ENCODE peak calls at places on chromosomes 3 and 15, in seven cellular contexts. G is adrenal gland; O is fibroblast of lung; Q is body of pancreas; R is right lobe of liver; V is CD4-positive, alpha-beta memory T cell; B is lower lobe of right lung. D is an unnamed sample. For H3K4me1 and H3K9me3, the result is how much of the 10 kb centered on the place peaks cover.

GRCh38 chr15:101689901-101690300 is 34.4 kb downstream of the TARS3 start:
- DNase-seq in O (peak), B (no peak), V (no peak), R (no peak), G (peak), Q (no peak), D (no peak)

GRCh38 chr3:129937717-129938116 is 36.8 kb upstream of the TRH start:
- DNase-seq in Q (no peak), V (no peak), B (no peak), R (peak), G (no peak), O (no peak), D (no peak)

GRCh38 chr3:126129408-126129891 is 45.5 kb upstream of the SLC41A3 start:
- DNase-seq in R (peak), O (no peak), Q (peak), V (no peak), G (peak), B (peak), D (peak)

GRCh38 chr3:131535131-131535530 is 32.4 kb upstream of the MRPL3 start:
- DNase-seq in O (peak), Q (no peak), B (no peak), V (no peak), G (no peak), R (no peak), D (no peak)

GRCh38 chr3:4584537-4585249 is 91.5 kb downstream of the ITPR1 start:
- DNase-seq in V (peak), R (no peak), Q (no peak), O (no peak), G (no peak), B (no peak), D (no peak)

GRCh38 chr15:99911824-99912223 is 178.6 kb upstream of the LYSMD4 start:
- DNase-seq in G (no peak), B (no peak), R (no peak), V (no peak), Q (no peak), O (no peak), D (no peak)

GRCh38 chr3:169071003-169071402 is 592.5 kb downstream of the MECOM start:
- DNase-seq in G (no peak), O (peak), B (no peak), R (no peak), V (no peak), Q (no peak), D (no peak)

GRCh38 chr3:127734754-127735473 is 62.2 kb downstream of the ABTB1 start:
- DNase-seq in B (no peak), Q (no peak), V (no peak), O (peak), G (peak), R (peak), D (peak)

GRCh38 chr15:93027413-93027812 is 61.6 kb downstream of the RGMA start:
- DNase-seq in O (no peak), G (peak), Q (no peak), R (no peak), B (no peak), V (no peak), D (no peak)

GRCh38 chr3:14144423-14145075 is 19.7 kb downstream of the TMEM43 start:
- DNase-seq in B (peak), Q (peak), G (peak), R (no peak), O (peak), V (peak), D (peak)

GRCh38 chr3:139677341-139678155 is at the start of gene NMNAT3:
- DNase-seq in R (peak), V (peak), B (peak), O (peak), G (peak), Q (peak), D (no peak)

GRCh38 chr3:62143843-62144450 is 229.4 kb downstream of the FEZF2 start:
- DNase-seq in R (no peak), B (no peak), V (no peak), Q (no peak), G (no peak), O (no peak), D (no peak)

GRCh38 chr3:23697416-23697815 is 108.3 kb upstream of the UBE2E1 start:
- DNase-seq in O (no peak), G (no peak), Q (no peak), V (no peak), R (no peak), B (no peak), D (no peak)

GRCh38 chr3:112136959-112137693 is 4.1 kb upstream of the GCSAM start:
- DNase-seq in Q (no peak), O (peak), R (no peak), V (peak), G (no peak), B (no peak), D (peak)

GRCh38 chr3:171895890-171896289 is 52.7 kb downstream of the TMEM212 start:
- DNase-seq in B (no peak), G (no peak), V (no peak), R (no peak), Q (no peak), O (no peak), D (no peak)

GRCh38 chr15:33859992-33860545 is 108.2 kb upstream of the CHRM5 start:
- DNase-seq in O (no peak), V (no peak), B (no peak), R (no peak), Q (no peak), G (no peak), D (no peak)

GRCh38 chr3:72888546-72889309 is 882 bp downstream of the GXYLT2 start:
- DNase-seq in V (no peak), O (peak), B (no peak), Q (no peak), R (no peak), G (no peak), D (no peak)

GRCh38 chr3:63824309-63824708 is 5.2 kb downstream of the C3orf49 start:
- DNase-seq in V (no peak), Q (no peak), G (no peak), B (no peak), O (peak), R (no peak), D (no peak)

GRCh38 chr15:77285057-77285456 is 134.8 kb downstream of the PEAK1 start:
- DNase-seq in B (no peak), Q (no peak), R (no peak), V (no peak), O (no peak), G (no peak), D (no peak)

GRCh38 chr15:39880718-39881387 is 39.2 kb downstream of the GPR176 start:
- DNase-seq in G (no peak), V (no peak), O (no peak), Q (no peak), B (no peak), R (no peak), D (no peak)

GRCh38 chr3:127539366-127540060 is 51.0 kb downstream of the TPRA1 start:
- DNase-seq in R (no peak), B (no peak), Q (no peak), V (no peak), G (no peak), O (no peak), D (no peak)

GRCh38 chr3:58008140-58009025 is at the start of gene FLNB:
- DNase-seq in G (peak), O (peak), V (peak), B (peak), R (peak), Q (peak), D (peak)
- H3K4me1 ChIP-seq in G (under half), O (under half), V (under half), B (under half), R (under half), Q (under half), D (under half)

DNA sequence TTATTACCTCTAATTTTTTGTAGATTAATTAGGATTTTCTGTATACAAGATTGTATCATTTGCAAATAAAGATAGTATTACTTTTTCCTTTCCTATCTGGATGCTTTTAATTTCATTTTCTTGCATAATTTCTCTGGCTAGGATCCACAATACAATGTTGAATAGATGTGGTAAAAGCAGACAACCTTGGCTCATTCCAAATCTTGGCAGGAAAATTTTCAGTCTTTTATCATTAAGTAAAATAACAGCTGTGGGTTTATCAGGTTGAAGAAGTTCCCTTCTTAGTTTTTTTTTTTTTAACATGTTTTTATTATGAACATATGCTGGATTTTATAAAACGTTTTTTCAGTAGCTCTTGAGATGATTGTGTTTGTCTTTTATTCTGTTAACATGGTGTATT is 422.6 kb downstream of the AGBL1 start:
- DNase-seq in O (no peak), B (no peak), G (no peak), Q (no peak), R (no peak), V (no peak), D (no peak)
- H3K9me3 ChIP-seq in O (under half), B (under half), G (under half), Q (under half), R (under half), V (under half), D (under half)

GRCh38 chr15:84752195-84752594 is 3.8 kb downstream of the ZNF592 start:
- DNase-seq in R (no peak), V (no peak), O (no peak), Q (no peak), B (no peak), G (no peak), D (no peak)
- H3K4me1 ChIP-seq in R (under half), V (half or more), O (under half), Q (half or more), B (half or more), G (under half), D (under half)

GRCh38 chr15:26314577-26314976 is 451.4 kb upstream of the ATP10A start:
- DNase-seq in G (no peak), B (no peak), Q (no peak), O (no peak), V (no peak), R (no peak), D (no peak)

GRCh38 chr15:26311710-26312236 is 448.6 kb upstream of the ATP10A start:
- DNase-seq in Q (no peak), O (no peak), R (no peak), V (no peak), G (no peak), B (no peak), D (no peak)
- H3K9me3 ChIP-seq in Q (under half), O (under half), R (under half), V (under half), G (under half), B (under half), D (under half)

GRCh38 chr15:59689626-59690236 is 611 bp upstream of the BNIP2 start:
- DNase-seq in G (peak), Q (peak), R (peak), V (peak), O (peak), B (peak), D (peak)

GRCh38 chr15:59688383-59688887 is 685 bp downstream of the BNIP2 start:
- DNase-seq in G (peak), O (peak), R (no peak), Q (peak), B (no peak), V (peak), D (no peak)

GRCh38 chr15:59691194-59691805 is 2.2 kb upstream of the BNIP2 start:
- DNase-seq in R (no peak), V (peak), B (no peak), G (peak), Q (peak), O (peak), D (peak)

GRCh38 chr15:59687831-59688230 is 1.3 kb downstream of the BNIP2 start:
- DNase-seq in R (no peak), B (no peak), G (no peak), V (peak), Q (no peak), O (peak), D (no peak)

GRCh38 chr15:59688888-59689625 is at the start of gene BNIP2:
- DNase-seq in V (peak), Q (peak), O (peak), R (peak), B (peak), G (peak), D (peak)
- H3K4me1 ChIP-seq in V (under half), Q (under half), O (under half), R (under half), B (under half), G (under half), D (under half)

GRCh38 chr3:65110661-65111060 is 422.9 kb upstream of the ADAMTS9 start:
- DNase-seq in R (no peak), G (no peak), B (no peak), Q (no peak), V (no peak), O (no peak), D (no peak)
- H3K9me3 ChIP-seq in R (under half), G (under half), B (under half), Q (under half), V (under half), O (under half), D (under half)